ENCODE peak calls at places on chromosomes 6 and 20, in five cellular contexts. W is cardiac fibroblast; F is CD4-positive, alpha-beta T cell; U is progenitor cell of endocrine pancreas; L is WTC11. S is an unnamed sample.

GRCh38 chr6:148272084-148272483 is 70.6 kb upstream of the SASH1 start:
- DNase-seq in L (no peak), F (no peak), W (peak), U (no peak), S (no peak)

GRCh38 chr6:54135665-54136370 is 24.6 kb downstream of the MLIP start:
- DNase-seq in L (no peak), W (peak), F (no peak), U (no peak), S (no peak)

GRCh38 chr20:6908673-6909072 is 141.2 kb downstream of the BMP2 start:
- DNase-seq in U (no peak), L (peak), W (no peak), F (no peak), S (no peak)

GRCh38 chr20:23049933-23050838 is 714 bp upstream of the THBD start:
- DNase-seq in U (peak), W (no peak), L (peak), F (no peak), S (no peak)

GRCh38 chr6:168582581-168582981 is 141.6 kb downstream of the SMOC2 start:
- DNase-seq in W (no peak), U (no peak), F (no peak), L (no peak), S (no peak)

GRCh38 chr20:58717278-58718091 is 24.9 kb downstream of the NPEPL1 start:
- DNase-seq in L (peak), U (no peak), F (no peak), W (no peak), S (no peak)

GRCh38 chr6:4776967-4777925 is 1.0 kb downstream of the CDYL start:
- DNase-seq in W (peak), U (no peak), L (no peak), F (no peak), S (peak)

GRCh38 chr20:12949429-12949980 is 59.3 kb upstream of the SPTLC3 start:
- DNase-seq in L (no peak), W (peak), U (no peak), F (no peak), S (no peak)

GRCh38 chr20:10476319-10476724 is 41.2 kb downstream of the SLX4IP start:
- DNase-seq in W (no peak), F (no peak), L (no peak), U (no peak), S (peak)

GRCh38 chr20:48760403-48760889 is 67.4 kb downstream of the PREX1 start:
- DNase-seq in U (no peak), L (no peak), F (peak), W (peak), S (peak)

GRCh38 chr6:133704371-133704770 is 184.5 kb upstream of the TCF21 start:
- DNase-seq in F (no peak), W (no peak), L (no peak), U (no peak), S (no peak)

GRCh38 chr6:128029841-128030240 is 129.0 kb upstream of the THEMIS start:
- DNase-seq in L (no peak), W (no peak), F (no peak), U (no peak), S (no peak)

GRCh38 chr6:170048615-170049256 is 242.1 kb downstream of the DLL1 start:
- DNase-seq in L (no peak), W (peak), U (no peak), F (no peak), S (no peak)

GRCh38 chr6:47267301-47267700 is 42.4 kb downstream of the TNFRSF21 start:
- DNase-seq in U (no peak), F (no peak), W (no peak), L (no peak), S (no peak)

GRCh38 chr6:105136433-105137350 is 43.1 kb downstream of the POPDC3 start:
- DNase-seq in W (peak), F (no peak), L (peak), U (peak), S (peak)
- TF ChIP-seq CTCF in W (peak), F (no peak), L (no peak), U (peak), S (no peak)

DNA sequence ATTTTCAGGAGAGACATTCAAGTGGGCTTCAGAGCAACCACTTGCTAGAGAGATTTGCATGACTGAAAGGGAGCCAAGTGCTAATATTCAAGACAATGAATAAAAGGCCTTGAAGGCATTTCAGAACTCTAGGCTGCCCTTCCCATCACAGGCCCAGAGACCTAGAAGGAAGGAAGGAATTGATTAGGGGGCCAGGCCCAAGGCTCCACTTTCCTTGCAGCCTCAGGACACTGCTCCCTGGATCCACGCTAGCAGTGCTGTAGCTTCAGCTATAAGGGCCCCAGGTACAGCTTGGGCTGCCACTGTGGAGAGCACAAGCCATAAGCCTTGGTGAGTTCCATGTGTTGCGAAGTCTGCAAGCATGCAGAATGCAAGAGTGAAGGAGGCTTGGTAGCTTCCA is 731.9 kb upstream of the FLRT3 start:
- DNase-seq in F (no peak), W (no peak), L (no peak), U (no peak), S (no peak)
- TF ChIP-seq CTCF in F (no peak), W (no peak), L (no peak), U (no peak), S (no peak)

DNA sequence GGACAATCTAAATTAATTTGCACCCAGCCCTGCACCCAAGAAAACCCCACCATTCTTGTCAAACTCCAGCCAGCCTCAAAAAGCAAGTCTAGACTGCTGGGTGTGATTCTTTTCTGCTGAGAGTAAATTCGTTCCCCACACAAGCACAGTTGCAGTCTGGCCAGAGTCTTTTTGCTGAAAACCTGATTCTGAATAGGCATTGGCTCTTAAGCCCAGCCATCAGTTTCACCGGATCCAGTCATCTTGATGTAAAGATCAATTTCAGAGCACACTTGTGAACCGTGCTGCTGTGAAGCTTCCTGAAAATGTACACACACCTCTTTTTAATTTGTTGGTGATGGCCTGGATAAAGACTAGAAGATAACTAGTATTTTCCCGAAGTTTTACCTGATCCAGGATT is 159.4 kb upstream of the GGTLC1 start:
- DNase-seq in U (no peak), W (no peak), L (no peak), F (no peak), S (no peak)
- TF ChIP-seq CTCF in U (no peak), W (no peak), L (no peak), F (no peak), S (no peak)

DNA sequence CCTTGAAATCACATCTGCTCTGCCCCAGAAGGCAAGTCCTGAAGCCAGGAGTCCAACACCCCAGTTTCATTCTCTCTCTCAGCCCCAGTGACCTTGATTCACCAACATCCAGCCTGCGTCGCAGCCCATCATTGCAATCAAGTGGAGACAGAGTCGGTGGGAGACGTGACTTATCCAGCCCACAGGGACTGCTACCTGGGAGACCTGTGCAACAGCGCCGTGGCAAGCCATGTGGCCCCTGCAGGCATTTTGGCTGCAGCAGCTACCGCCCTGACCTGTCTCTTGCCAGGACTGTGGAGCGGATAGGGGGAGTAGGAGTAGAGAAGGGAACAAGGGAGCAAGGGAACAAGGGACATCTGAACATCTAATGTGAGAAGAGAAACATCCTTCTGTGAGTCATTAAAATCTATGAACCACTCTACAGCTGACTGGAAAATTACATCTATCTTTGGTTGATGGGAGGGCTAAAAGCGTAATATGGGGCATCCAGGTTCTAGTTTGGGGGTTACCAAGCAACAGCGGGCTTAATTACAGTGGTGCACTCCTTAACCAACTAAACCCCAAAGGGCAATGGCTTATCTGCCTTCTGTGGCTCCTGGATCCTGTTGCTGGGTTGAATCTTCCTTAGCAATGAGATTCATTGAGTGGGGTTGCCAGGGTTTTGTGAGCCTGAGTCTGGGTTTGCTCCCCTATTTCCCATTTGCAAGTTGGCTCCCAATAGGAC is 2.5 kb downstream of the LY6G6D start:
- DNase-seq in W (no peak), U (peak), L (peak), F (no peak), S (no peak)
- TF ChIP-seq CTCF in W (no peak), U (peak), L (no peak), F (no peak), S (no peak)

DNA sequence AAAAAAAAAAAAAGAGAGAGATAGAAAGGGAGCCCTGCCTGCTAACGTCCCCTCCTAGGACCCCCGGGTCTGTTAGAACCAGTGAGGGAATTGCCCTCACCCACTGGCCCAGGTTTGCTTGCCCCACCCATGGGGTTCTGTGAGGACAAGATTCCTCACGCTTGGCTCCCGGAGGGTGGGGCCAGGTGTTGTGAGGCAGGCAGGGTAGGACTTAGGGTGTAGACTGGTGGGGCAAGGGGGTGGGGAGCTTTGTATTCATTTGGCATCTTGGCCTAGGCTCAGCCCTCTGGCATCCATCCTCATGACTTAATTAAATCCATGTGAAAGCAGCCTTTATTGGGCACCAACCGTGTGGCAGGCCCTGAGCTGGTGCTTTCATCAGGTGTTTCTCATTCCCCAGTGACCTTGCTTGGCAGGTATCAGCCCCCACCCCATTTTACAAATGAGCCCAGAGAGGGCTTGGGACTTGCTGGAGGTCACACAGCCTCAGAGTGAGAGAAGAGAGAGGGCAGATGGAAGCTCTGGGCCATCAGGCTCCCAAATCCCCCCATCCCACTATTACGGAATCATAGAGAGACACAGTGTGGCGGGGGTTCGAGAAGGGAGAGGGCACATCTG is 19.0 kb downstream of the RAB44 start:
- DNase-seq in U (no peak), F (no peak), W (no peak), L (no peak), S (no peak)
- TF ChIP-seq CTCF in U (no peak), F (no peak), W (no peak), L (no peak), S (no peak)

DNA sequence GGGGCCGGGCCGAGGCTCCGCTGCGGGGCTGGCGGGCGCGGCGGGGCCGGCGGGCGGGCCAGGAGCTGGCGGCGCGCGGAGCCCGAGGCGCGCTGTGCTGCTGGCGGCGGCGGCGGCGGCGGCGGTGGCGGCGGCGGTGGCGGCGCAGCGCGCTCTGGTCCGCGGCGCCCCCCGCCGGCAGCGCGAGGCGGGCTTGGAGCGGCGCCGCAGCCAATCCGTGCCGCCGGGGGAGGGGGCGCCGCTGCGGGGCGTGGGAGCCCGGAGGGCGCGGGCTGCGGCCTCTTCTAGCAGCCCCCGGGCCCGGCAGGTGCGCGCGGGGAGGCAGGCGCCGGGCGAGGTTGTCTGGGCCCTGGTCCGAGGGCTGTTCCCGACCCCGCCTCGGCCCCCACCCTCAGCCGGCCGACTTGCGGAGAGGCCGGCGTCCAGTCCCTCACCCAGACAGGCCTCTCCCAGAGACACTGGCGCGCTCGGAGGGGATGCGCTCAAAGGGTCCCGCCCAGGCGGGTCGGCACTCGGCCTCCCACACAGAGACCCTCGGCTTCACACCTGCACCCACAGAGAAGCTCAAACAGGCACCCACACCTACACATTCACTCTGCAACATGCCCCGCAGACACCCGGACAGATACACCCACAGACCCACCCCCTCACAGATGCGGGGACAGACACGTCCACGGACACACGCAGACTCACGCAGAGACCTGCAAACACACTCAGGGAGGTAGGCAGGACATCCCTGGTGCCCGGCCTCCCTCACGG is at the start of gene RIMS4:
- DNase-seq in L (peak), F (no peak), U (peak), W (no peak), S (no peak)
- TF ChIP-seq CTCF in L (no peak), F (no peak), U (no peak), W (no peak), S (no peak)